ENCODE peak calls at places on chromosomes 13 and 19, in four cellular contexts. V is IMR-90, U is DND-41, O is neural progenitor cell. Y is an unnamed sample.

GRCh38 chr13:94415484-94415883 is 64.0 kb downstream of the DCT start:
- DNase-seq in V (no peak), U (no peak), O (peak; percentile 17), Y (no peak)

GRCh38 chr19:17328517-17329060 is 6.1 kb downstream of the ANO8 start:
- DNase-seq in V (no peak), U (no peak), O (peak; percentile 60), Y (no peak)

GRCh38 chr13:113663934-113664333 is 3.1 kb upstream of the GRK1 start:
- DNase-seq in V (no peak), U (no peak), O (no peak), Y (no peak)

GRCh38 chr13:106493569-106493968 is 41.9 kb downstream of the EFNB2 start:
- DNase-seq in V (no peak), U (peak; percentile 71), O (no peak), Y (no peak)

GRCh38 chr13:31947506-31947905 is 84.1 kb upstream of the FRY start:
- DNase-seq in V (no peak), U (no peak), O (no peak), Y (no peak)

GRCh38 chr19:57632987-57633831 is at the start of gene ZNF211:
- DNase-seq in V (peak; percentile 93), U (peak; percentile 94), O (peak; percentile 99), Y (peak; percentile 87)

GRCh38 chr13:49082653-49083536 is 107.2 kb downstream of the FNDC3A start:
- DNase-seq in V (peak; percentile 96), U (no peak), O (no peak), Y (peak; percentile 98)

GRCh38 chr19:16067205-16067938 is 8.9 kb upstream of the TPM4 start:
- DNase-seq in V (peak; percentile 87), U (no peak), O (no peak), Y (peak; percentile 78)

GRCh38 chr13:39483326-39483725 is 119.7 kb downstream of the LHFPL6 start:
- DNase-seq in V (peak; percentile 18), U (no peak), O (no peak), Y (peak; percentile 12)

GRCh38 chr13:46604226-46604968 is 51.4 kb downstream of the LRCH1 start:
- DNase-seq in V (no peak), U (no peak), O (no peak), Y (no peak)

GRCh38 chr13:85333511-85333910 is 465.7 kb downstream of the SLITRK6 start:
- DNase-seq in V (no peak), U (no peak), O (no peak), Y (no peak)

GRCh38 chr13:27338816-27339215 is 68.2 kb downstream of the RASL11A start:
- DNase-seq in V (no peak), U (no peak), O (peak; percentile 73), Y (no peak)

GRCh38 chr13:105474983-105475382 is 1060.5 kb downstream of the EFNB2 start:
- DNase-seq in V (no peak), U (no peak), O (no peak), Y (no peak)

GRCh38 chr19:2033115-2033824 is 17.8 kb upstream of the BTBD2 start:
- DNase-seq in V (no peak), U (no peak), O (no peak), Y (no peak)

GRCh38 chr13:29379281-29379680 is 216.2 kb downstream of the SLC7A1 start:
- DNase-seq in V (no peak), U (no peak), O (no peak), Y (no peak)

GRCh38 chr19:10975374-10976036 is 14.7 kb downstream of the SMARCA4 start:
- DNase-seq in V (peak; percentile 66), U (no peak), O (no peak), Y (no peak)

GRCh38 chr19:34254552-34255432 is at the start of gene GARRE1:
- DNase-seq in V (peak; percentile 24), U (peak; percentile 24), O (peak; percentile 71), Y (no peak)

GRCh38 chr19:45267296-45267695 is 16.2 kb downstream of the MARK4 start:
- DNase-seq in V (no peak), U (no peak), O (no peak), Y (no peak)

GRCh38 chr19:7978196-7978825 is 27.1 kb downstream of the ELAVL1 start:
- DNase-seq in V (peak; percentile 7), U (no peak), O (peak; percentile 6), Y (no peak)

GRCh38 chr19:30276312-30276884 is 95.8 kb upstream of the ZNF536 start:
- DNase-seq in V (no peak), U (no peak), O (no peak), Y (no peak)

GRCh38 chr19:35141627-35142401 is 1.2 kb upstream of the FXYD7 start:
- DNase-seq in V (no peak), U (no peak), O (peak; percentile 42), Y (no peak)

GRCh38 chr13:45341799-45342584 is 1.0 kb upstream of the TPT1 start:
- DNase-seq in V (no peak), U (no peak), O (no peak), Y (peak; percentile 74)

GRCh38 chr19:19782783-19783182 is 38.8 kb downstream of the ZNF506 start:
- DNase-seq in V (no peak), U (no peak), O (no peak), Y (no peak)

GRCh38 chr19:18419699-18420460 is 682 bp downstream of the SSBP4 start:
- DNase-seq in V (no peak), U (peak; percentile 71), O (peak; percentile 62), Y (no peak)

GRCh38 chr19:47781590-47782318 is 3.3 kb downstream of the SELENOW start:
- DNase-seq in V (no peak), U (no peak), O (no peak), Y (peak; percentile 25)

GRCh38 chr13:114149774-114150740 is 17.6 kb upstream of the RASA3 start:
- DNase-seq in V (no peak), U (no peak), O (no peak), Y (no peak)

GRCh38 chr13:97911311-97912138 is 42.0 kb upstream of the IPO5 start:
- DNase-seq in V (peak; percentile 32), U (peak; percentile 5), O (peak; percentile 39), Y (peak; percentile 34)

GRCh38 chr13:86562876-86563275 is 763.7 kb upstream of the SLITRK6 start:
- DNase-seq in V (no peak), U (no peak), O (no peak), Y (no peak)

GRCh38 chr13:71290963-71291937 is 575.8 kb downstream of the DACH1 start:
- DNase-seq in V (peak; percentile 1), U (peak; percentile 62), O (no peak), Y (peak; percentile 38)

GRCh38 chr13:111398196-111398595 is 77.8 kb downstream of the TEX29 start:
- DNase-seq in V (no peak), U (no peak), O (no peak), Y (no peak)

GRCh38 chr13:40624338-40624737 is 42.1 kb downstream of the FOXO1 start:
- DNase-seq in V (no peak), U (no peak), O (no peak), Y (peak; percentile 50)

GRCh38 chr19:18843960-18844359 is 12.2 kb downstream of the UPF1 start:
- DNase-seq in V (no peak), U (no peak), O (no peak), Y (no peak)

GRCh38 chr13:31675521-31675953 is 63.8 kb upstream of the RXFP2 start:
- DNase-seq in V (no peak), U (no peak), O (no peak), Y (no peak)

GRCh38 chr19:1221141-1221903 is 15.7 kb downstream of the STK11 start:
- DNase-seq in V (peak; percentile 54), U (no peak), O (peak; percentile 75), Y (no peak)

GRCh38 chr13:70960841-70961443 is 852.7 kb upstream of the KLHL1 start:
- DNase-seq in V (peak; percentile 13), U (no peak), O (peak; percentile 42), Y (peak; percentile 35)

GRCh38 chr19:44539236-44539819 is 9.9 kb upstream of the CEACAM20 start:
- DNase-seq in V (peak; percentile 51), U (no peak), O (no peak), Y (peak; percentile 71)

GRCh38 chr13:31476266-31476665 is 263.1 kb upstream of the RXFP2 start:
- DNase-seq in V (peak; percentile 85), U (no peak), O (no peak), Y (no peak)

DNA sequence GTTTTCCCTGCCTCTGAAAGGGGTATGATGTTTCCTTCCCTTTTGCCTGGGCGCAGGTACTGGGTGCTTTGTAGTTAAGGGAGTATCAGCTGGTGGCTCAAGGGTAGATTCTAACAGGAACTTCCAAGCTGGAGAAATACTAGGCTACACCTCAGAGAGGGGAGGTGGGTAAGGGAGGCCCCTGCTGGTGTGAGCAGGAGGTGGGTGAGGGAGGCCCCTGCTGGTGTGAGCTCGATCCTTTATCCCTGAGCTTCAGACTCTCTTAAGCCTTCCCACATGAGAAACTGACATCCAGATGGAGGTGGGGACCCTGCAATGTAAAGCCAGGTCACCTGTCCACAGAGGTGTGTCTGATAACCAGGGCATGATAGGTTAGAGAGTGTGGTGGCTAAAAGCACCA is 32.1 kb downstream of the CYP2B6 start:
- DNase-seq in V (no peak), U (no peak), O (no peak), Y (no peak)
- H3K4me3 ChIP-seq in V (no peak overlapping the region), U (no peak overlapping the region), O (no peak overlapping the region), Y (no peak overlapping the region)

DNA sequence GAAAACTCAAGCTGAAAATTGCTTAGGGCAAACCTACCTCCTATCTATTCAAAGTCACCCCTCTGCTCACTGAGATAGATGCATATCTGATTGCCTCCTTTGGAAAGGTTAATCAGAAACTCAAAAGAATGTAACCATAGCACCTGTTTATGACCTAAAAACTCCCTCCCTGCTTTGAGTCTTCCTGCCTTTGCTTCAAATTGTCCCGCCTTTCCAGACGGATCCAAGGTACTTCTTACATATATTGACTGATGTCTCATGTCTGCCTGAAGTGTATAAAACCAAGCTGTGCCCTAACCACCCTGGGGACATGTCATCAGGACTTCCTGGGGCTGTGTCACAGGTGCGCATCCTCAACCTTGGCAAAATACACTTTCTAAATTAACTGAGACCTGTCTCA is 118.6 kb downstream of the TBC1D4 start:
- DNase-seq in V (no peak), U (no peak), O (no peak), Y (no peak)
- TF ChIP-seq CTCF in V (no peak), U (no peak), O (no peak), Y (no peak)

DNA sequence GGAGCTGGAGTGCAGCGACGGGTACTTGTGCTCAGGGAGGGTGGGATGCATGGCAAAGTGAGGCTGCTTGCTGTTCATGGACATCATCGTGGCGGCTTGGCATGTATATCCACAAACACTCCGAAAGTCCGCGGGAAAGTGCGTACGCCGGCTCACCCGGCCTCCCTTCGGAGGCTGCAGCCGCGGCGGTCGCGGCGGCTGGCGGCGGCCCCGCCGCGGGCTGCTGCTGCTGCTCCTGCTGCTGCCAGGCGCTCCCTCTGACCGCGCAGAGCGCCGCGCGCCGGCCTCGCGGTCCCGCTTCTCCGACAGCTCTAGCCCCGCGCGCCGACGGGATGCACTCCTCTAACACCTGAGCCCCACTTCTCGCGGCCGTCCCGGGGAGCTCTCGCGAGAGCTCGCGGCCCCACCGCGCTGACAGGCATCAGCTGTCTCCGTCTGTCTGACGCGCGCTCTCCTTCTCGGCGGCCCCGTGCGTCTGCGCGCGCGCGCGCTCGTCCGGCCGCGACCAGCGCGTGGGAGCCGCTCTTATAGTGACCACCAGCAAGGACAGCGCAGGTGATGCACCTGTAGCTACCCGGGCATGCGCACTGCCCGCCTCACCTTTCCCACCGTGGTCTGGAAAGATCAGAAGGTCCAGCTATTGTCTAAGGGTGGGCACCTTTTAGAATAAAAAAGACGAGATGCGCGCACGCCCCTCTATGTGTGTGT is at the start of gene POU4F1:
- DNase-seq in V (peak; percentile 11), U (no peak), O (peak; percentile 93), Y (peak; percentile 29)
- H3K27me3 ChIP-seq in V (peaks cover 93% of the 10 kb centered on the region), U (peaks cover 9% of the 10 kb centered on the region), O (peaks cover 98% of the 10 kb centered on the region), Y (peaks cover 81% of the 10 kb centered on the region)

GRCh38 chr13:21219044-21219381 is 42.6 kb downstream of the MRPL57 start:
- DNase-seq in V (no peak), U (peak; percentile 77), O (no peak), Y (no peak)
- H3K4me3 ChIP-seq in V (no peak overlapping the region), U (no peak overlapping the region), O (no peak overlapping the region), Y (no peak overlapping the region)

Y was measured in bronchial epithelial cell.